ENCODE peak calls at places on chromosome 4, in four cellular contexts. One of them, this sample, is unnamed.

GRCh38 chr4:140816806-140817205 is 60.6 kb upstream of the TBC1D9 start:
- DNase-seq in IMR-90: no peak
- DNase-seq in HAP-1: no peak
- DNase-seq in PC-3: no peak
- DNase-seq in this sample: no peak

GRCh38 chr4:124152130-124152529 is 560.4 kb downstream of the ANKRD50 start:
- DNase-seq in PC-3: no peak
- DNase-seq in IMR-90: no peak
- DNase-seq in HAP-1: no peak
- DNase-seq in this sample: no peak

GRCh38 chr4:169987327-169988228 is 38.6 kb downstream of the MFAP3L start:
- DNase-seq in PC-3: no peak
- DNase-seq in HAP-1: no peak
- DNase-seq in IMR-90: no peak
- DNase-seq in this sample: no peak

GRCh38 chr4:150240011-150240410 is 161.8 kb downstream of the DCLK2 start:
- DNase-seq in IMR-90: no peak
- DNase-seq in PC-3: no peak
- DNase-seq in HAP-1: no peak
- DNase-seq in this sample: peak

GRCh38 chr4:8846046-8846720 is 25.5 kb downstream of the HMX1 start:
- DNase-seq in HAP-1: no peak
- DNase-seq in IMR-90: no peak
- DNase-seq in PC-3: no peak
- DNase-seq in this sample: no peak

GRCh38 chr4:163343604-163344146 is at the start of gene NPY5R:
- DNase-seq in PC-3: no peak
- DNase-seq in HAP-1: no peak
- DNase-seq in IMR-90: no peak
- DNase-seq in this sample: no peak

GRCh38 chr4:1356181-1356998 is 9.4 kb downstream of the UVSSA start:
- DNase-seq in PC-3: peak
- DNase-seq in IMR-90: peak
- DNase-seq in HAP-1: peak
- DNase-seq in this sample: peak

GRCh38 chr4:54513231-54513630 is 144.5 kb upstream of the KIT start:
- DNase-seq in HAP-1: no peak
- DNase-seq in PC-3: peak
- DNase-seq in IMR-90: peak
- DNase-seq in this sample: peak

GRCh38 chr4:138901177-138901576 is 114.4 kb upstream of the NOCT start:
- DNase-seq in PC-3: no peak
- DNase-seq in HAP-1: no peak
- DNase-seq in IMR-90: peak
- DNase-seq in this sample: no peak

GRCh38 chr4:53816561-53816960 is 225.3 kb upstream of the LNX1 start:
- DNase-seq in IMR-90: peak
- DNase-seq in PC-3: no peak
- DNase-seq in HAP-1: no peak
- DNase-seq in this sample: no peak

GRCh38 chr4:131013226-131013625 is 1917.3 kb downstream of the C4orf33 start:
- DNase-seq in PC-3: no peak
- DNase-seq in HAP-1: no peak
- DNase-seq in IMR-90: no peak
- DNase-seq in this sample: no peak